ENCODE peak calls at places on chromosomes 11 and 22, in five cellular contexts. H is kidney, J is fibroblast of mammary gland, Z is ovary, N is fibroblast of villous mesenchyme. L is an unnamed sample.

GRCh38 chr11:112042161-112042960 is 17.2 kb downstream of the DLAT start:
- DNase-seq in J (peak), H (no peak), N (peak), Z (no peak), L (no peak)

GRCh38 chr11:114229062-114229450 is 67.1 kb upstream of the NNMT start:
- DNase-seq in Z (no peak), H (no peak), N (no peak), J (no peak), L (no peak)

GRCh38 chr22:33051960-33052839 is 6.0 kb downstream of the SYN3 start:
- DNase-seq in Z (no peak), J (no peak), N (no peak), H (no peak), L (no peak)

GRCh38 chr11:111355956-111356659 is 23.0 kb downstream of the POU2AF1 start:
- DNase-seq in Z (no peak), J (no peak), N (no peak), H (no peak), L (no peak)

GRCh38 chr11:64245797-64246623 is 733 bp downstream of the PPP1R14B start:
- DNase-seq in H (peak), Z (peak), N (peak), J (peak), L (no peak)

GRCh38 chr11:131760191-131760951 is 390.0 kb downstream of the NTM start:
- DNase-seq in N (peak), Z (no peak), H (peak), J (peak), L (no peak)

GRCh38 chr11:104134760-104135159 is 29.2 kb downstream of the PDGFD start:
- DNase-seq in N (no peak), H (no peak), J (peak), Z (no peak), L (no peak)

GRCh38 chr11:126465573-126466287 is 110.2 kb downstream of the ST3GAL4 start:
- DNase-seq in H (no peak), Z (no peak), N (no peak), J (no peak), L (peak)

GRCh38 chr11:26199341-26199740 is 132.6 kb upstream of the ANO3 start:
- DNase-seq in J (peak), H (no peak), N (peak), Z (no peak), L (no peak)

GRCh38 chr11:66844496-66845142 is 1.4 kb downstream of the RCE1 start:
- DNase-seq in H (peak), N (no peak), Z (no peak), J (no peak), L (no peak)

GRCh38 chr11:43997022-43997665 is 50.6 kb upstream of the ACCSL start:
- DNase-seq in H (no peak), J (no peak), Z (peak), N (no peak), L (no peak)

GRCh38 chr11:68992743-68993255 is 12.0 kb upstream of the MRGPRD start:
- DNase-seq in Z (no peak), J (no peak), N (no peak), H (peak), L (no peak)

GRCh38 chr11:123550620-123550917 is 103.9 kb downstream of the SCN3B start:
- DNase-seq in H (no peak), N (no peak), Z (no peak), J (no peak), L (no peak)

GRCh38 chr11:19763315-19763714 is 50.7 kb downstream of the NAV2 start:
- DNase-seq in J (no peak), N (no peak), H (no peak), Z (no peak), L (no peak)

GRCh38 chr22:38305481-38306448 is 11.5 kb downstream of the CSNK1E start:
- DNase-seq in Z (no peak), H (no peak), N (peak), J (peak), L (peak)

GRCh38 chr22:40010752-40011145 is 16.0 kb downstream of the FAM83F start:
- DNase-seq in N (no peak), H (peak), Z (no peak), J (no peak), L (no peak)

GRCh38 chr11:19367051-19367709 is 126.4 kb upstream of the E2F8 start:
- DNase-seq in N (peak), J (peak), Z (no peak), H (no peak), L (no peak)

GRCh38 chr11:839875-840617 is 2.3 kb downstream of the POLR2L start:
- DNase-seq in N (no peak), Z (no peak), J (no peak), H (no peak), L (no peak)
- H3K4me3 ChIP-seq in N (peak), Z (no peak), J (peak), H (no peak), L (no peak)

GRCh38 chr11:22666320-22666699 is at the start of gene GAS2:
- DNase-seq in N (no peak), Z (no peak), H (no peak), J (no peak), L (no peak)
- H3K4me3 ChIP-seq in N (no peak), Z (peak), H (peak), J (no peak), L (no peak)

GRCh38 chr11:133895551-133895950 is 50.2 kb upstream of the SPATA19 start:
- DNase-seq in Z (no peak), J (no peak), H (no peak), N (no peak), L (no peak)
- H3K4me3 ChIP-seq in Z (no peak), J (no peak), H (no peak), N (no peak), L (no peak)

GRCh38 chr11:119317592-119318239 is 786 bp upstream of the MCAM start:
- DNase-seq in H (no peak), J (no peak), Z (no peak), N (no peak), L (no peak)
- H3K4me3 ChIP-seq in H (no peak), J (no peak), Z (peak), N (no peak), L (peak)

GRCh38 chr11:116909245-116909644 is 71.8 kb upstream of the APOA1 start:
- DNase-seq in H (no peak), N (no peak), Z (no peak), J (no peak), L (no peak)

GRCh38 chr11:116903139-116903538 is 65.7 kb upstream of the APOA1 start:
- DNase-seq in Z (no peak), H (no peak), J (no peak), N (no peak), L (no peak)

GRCh38 chr11:116910378-116910777 is 73.0 kb upstream of the APOA1 start:
- DNase-seq in N (peak), Z (no peak), H (no peak), J (peak), L (no peak)

GRCh38 chr11:116910847-116911246 is 73.4 kb upstream of the APOA1 start:
- DNase-seq in Z (no peak), J (no peak), N (no peak), H (no peak), L (no peak)

DNA sequence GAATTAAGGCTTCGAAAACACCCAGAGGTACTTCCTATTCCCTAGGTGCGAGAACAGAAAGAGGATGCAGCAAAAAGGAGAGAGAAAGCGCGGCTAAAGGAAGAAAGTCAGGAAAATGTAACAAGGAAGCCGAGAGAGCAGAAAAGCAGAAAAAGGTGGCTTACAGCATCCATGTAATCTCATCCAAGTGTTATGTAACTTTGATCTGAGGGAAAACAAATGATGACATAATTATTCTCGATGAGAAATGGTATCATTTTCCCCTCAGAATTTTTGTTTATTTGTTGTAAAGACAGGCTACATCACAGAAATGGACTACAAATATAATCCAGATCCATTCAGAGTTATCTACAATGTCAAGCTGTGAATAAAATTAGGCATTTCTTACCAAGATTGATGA is 69.1 kb upstream of the APOA1 start:
- DNase-seq in J (no peak), H (no peak), N (no peak), Z (no peak), L (no peak)
- H3K4me3 ChIP-seq in J (no peak), H (no peak), N (no peak), Z (no peak), L (no peak)

DNA sequence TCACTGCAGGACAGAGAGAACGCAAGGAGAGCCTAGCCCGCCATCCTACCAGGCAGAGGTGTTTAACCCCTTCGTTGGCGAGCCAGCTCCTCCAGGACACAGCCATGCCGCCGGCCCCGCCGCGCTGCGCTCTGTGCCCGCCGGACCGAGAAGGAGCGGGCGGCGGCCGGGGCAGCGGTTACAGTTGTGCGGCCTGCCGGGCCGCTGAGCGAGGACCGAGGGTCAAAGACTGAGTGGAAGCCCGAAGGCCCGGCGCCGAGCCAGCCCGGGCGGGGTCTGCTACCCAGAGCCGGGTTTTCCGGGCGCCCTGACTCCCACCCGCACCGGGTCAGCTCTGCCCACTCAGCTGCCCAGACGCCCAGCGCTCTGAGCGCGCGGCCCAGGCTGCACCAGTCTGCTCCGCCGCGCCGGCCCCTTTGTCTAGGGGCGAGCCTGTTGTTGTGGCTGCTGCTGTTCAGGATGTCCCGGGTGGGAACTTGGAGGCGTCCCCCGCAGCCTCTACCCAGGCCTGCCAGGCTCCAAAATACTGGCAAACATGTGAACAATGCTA is at the start of gene NOX4:
- DNase-seq in J (peak), Z (peak), N (peak), H (peak), L (no peak)
- H3K4me3 ChIP-seq in J (peak), Z (peak), N (peak), H (peak), L (no peak)

GRCh38 chr11:122157540-122158173 is 41.6 kb upstream of the BLID start:
- DNase-seq in Z (no peak), N (peak), H (no peak), J (no peak), L (no peak)
- H3K4me3 ChIP-seq in Z (peak), N (peak), H (peak), J (peak), L (no peak)

GRCh38 chr11:12702999-12703453 is 28.8 kb downstream of the TEAD1 start:
- DNase-seq in H (no peak), Z (no peak), N (no peak), J (no peak), L (no peak)

GRCh38 chr11:12704049-12704448 is 29.8 kb downstream of the TEAD1 start:
- DNase-seq in Z (no peak), H (no peak), N (peak), J (no peak), L (no peak)

GRCh38 chr11:12705874-12706273 is 31.7 kb downstream of the TEAD1 start:
- DNase-seq in H (no peak), Z (no peak), J (peak), N (peak), L (no peak)

GRCh38 chr11:12706531-12707499 is 32.6 kb downstream of the TEAD1 start:
- DNase-seq in N (peak), Z (peak), H (peak), J (peak), L (no peak)

GRCh38 chr11:12707500-12707880 is 33.3 kb downstream of the TEAD1 start:
- DNase-seq in N (no peak), J (no peak), H (no peak), Z (no peak), L (no peak)
- H3K4me3 ChIP-seq in N (no peak), J (no peak), H (no peak), Z (no peak), L (no peak)

GRCh38 chr11:83827940-83828554 is 541.9 kb upstream of the CCDC90B start:
- DNase-seq in N (peak), Z (no peak), J (peak), H (no peak), L (no peak)
- H3K4me3 ChIP-seq in N (peak), Z (no peak), J (peak), H (peak), L (no peak)

GRCh38 chr22:50468626-50469025 is 6.2 kb downstream of the SBF1 start:
- DNase-seq in Z (no peak), N (no peak), J (no peak), H (no peak), L (no peak)
- H3K4me3 ChIP-seq in Z (no peak), N (no peak), J (no peak), H (no peak), L (no peak)

L was measured in GM12864.